ENCODE peak calls at places on chromosomes 11 and 22, in ten cellular contexts. R is IMR-90; L is fibroblast of lung; S is H1; W is heart right ventricle; E is CD8-positive, alpha-beta T cell; P is uterus; A is colonic mucosa; K is A549; Q is GM23338. M is an unnamed sample. For H3K4me1, the result is how much of the 10 kb centered on the place peaks cover.

GRCh38 chr11:73516080-73516479 is 81.8 kb downstream of the FAM168A start:
- DNase-seq in E (no peak), P (no peak), R (no peak), S (no peak), Q (no peak), A (no peak), L (no peak), K (no peak), W (no peak), M (no peak)

GRCh38 chr11:119759324-119759723 is 30.3 kb upstream of the NECTIN1 start:
- DNase-seq in S (no peak), A (no peak), K (no peak), L (peak), E (no peak), R (peak), P (no peak), W (no peak), Q (no peak), M (peak)

GRCh38 chr11:86978247-86978646 is 23.1 kb upstream of the FZD4 start:
- DNase-seq in L (no peak), A (no peak), W (no peak), Q (no peak), S (no peak), K (no peak), R (no peak), P (no peak), E (no peak), M (no peak)

GRCh38 chr11:77039491-77040400 is 5.5 kb downstream of the B3GNT6 start:
- DNase-seq in L (peak), E (no peak), Q (peak), P (no peak), A (peak), W (no peak), S (no peak), K (no peak), R (peak), M (peak)

GRCh38 chr22:44331881-44332714 is 19.3 kb upstream of the SHISAL1 start:
- DNase-seq in P (no peak), R (peak), K (peak), E (no peak), A (no peak), Q (peak), W (no peak), L (peak), S (no peak), M (no peak)

GRCh38 chr11:8732276-8732675 is 49.7 kb downstream of the RPL27A start:
- DNase-seq in R (no peak), E (no peak), W (no peak), Q (no peak), L (no peak), P (no peak), K (no peak), S (no peak), A (no peak), M (no peak)

GRCh38 chr11:102846292-102846691 is 2.9 kb upstream of the MMP3 start:
- DNase-seq in A (no peak), K (no peak), W (no peak), P (no peak), E (no peak), R (peak), L (peak), Q (no peak), S (no peak), M (peak)

GRCh38 chr11:129696309-129696989 is 119.2 kb upstream of the TMEM45B start:
- DNase-seq in A (no peak), R (no peak), E (no peak), K (no peak), P (no peak), Q (no peak), L (no peak), W (no peak), S (no peak), M (no peak)

GRCh38 chr11:14904745-14905103 is 12.7 kb upstream of the CYP2R1 start:
- DNase-seq in Q (peak), P (peak), E (peak), L (peak), S (no peak), A (peak), K (peak), R (peak), W (peak), M (peak)

GRCh38 chr22:42673898-42674390 is 24.8 kb upstream of the CYB5R3 start:
- DNase-seq in L (peak), P (no peak), W (no peak), S (no peak), K (no peak), A (no peak), E (no peak), R (no peak), Q (peak), M (no peak)

GRCh38 chr11:128208329-128209220 is 378.8 kb downstream of the ETS1 start:
- DNase-seq in E (no peak), A (no peak), K (peak), R (peak), P (peak), Q (no peak), W (peak), S (no peak), L (peak), M (peak)

GRCh38 chr11:75174781-75175370 is 24.0 kb downstream of the SLCO2B1 start:
- DNase-seq in R (peak), L (peak), S (no peak), A (no peak), E (no peak), P (peak), Q (no peak), W (no peak), K (no peak), M (no peak)

GRCh38 chr11:67280341-67280790 is 8.7 kb upstream of the ANKRD13D start:
- DNase-seq in L (no peak), R (no peak), A (no peak), K (no peak), E (no peak), Q (no peak), S (no peak), W (no peak), P (no peak), M (no peak)

GRCh38 chr11:131302831-131303230 is 67.6 kb upstream of the NTM start:
- DNase-seq in Q (no peak), W (no peak), S (no peak), P (no peak), L (peak), A (no peak), E (no peak), R (no peak), K (no peak), M (no peak)

GRCh38 chr11:64745523-64746328 is 1.8 kb upstream of the RASGRP2 start:
- DNase-seq in W (peak), S (no peak), A (peak), Q (peak), P (peak), K (peak), R (peak), L (peak), E (peak), M (peak)

GRCh38 chr11:124737638-124738293 is 2.0 kb upstream of the NRGN start:
- DNase-seq in L (no peak), E (no peak), Q (no peak), K (no peak), W (no peak), R (no peak), P (no peak), S (no peak), A (no peak), M (no peak)

GRCh38 chr11:122189259-122189658 is 73.2 kb upstream of the BLID start:
- DNase-seq in K (peak), W (no peak), S (no peak), L (peak), Q (no peak), E (no peak), A (no peak), R (peak), P (peak), M (peak)

GRCh38 chr11:108221981-108222685 is at the start of gene NPAT:
- DNase-seq in R (no peak), K (no peak), Q (no peak), W (no peak), P (no peak), E (peak), A (peak), S (no peak), L (no peak), M (no peak)

GRCh38 chr11:6962673-6963072 is 36.4 kb downstream of the ZNF215 start:
- DNase-seq in P (no peak), W (no peak), S (no peak), K (no peak), A (no peak), L (no peak), E (no peak), Q (no peak), R (no peak), M (no peak)

GRCh38 chr11:75509201-75509600 is 16.5 kb downstream of the GDPD5 start:
- DNase-seq in W (no peak), K (no peak), Q (no peak), A (no peak), P (no peak), E (no peak), S (no peak), R (no peak), L (no peak), M (no peak)

GRCh38 chr11:10918275-10918674 is 60.4 kb upstream of the ZBED5 start:
- DNase-seq in W (no peak), A (no peak), S (no peak), R (no peak), P (no peak), Q (no peak), K (no peak), E (no peak), L (no peak), M (no peak)

GRCh38 chr11:10920205-10920604 is 62.4 kb upstream of the ZBED5 start:
- DNase-seq in R (peak), K (no peak), P (no peak), Q (no peak), A (no peak), L (peak), E (no peak), W (no peak), S (no peak), M (no peak)

GRCh38 chr11:10916674-10917073 is 58.8 kb upstream of the ZBED5 start:
- DNase-seq in E (no peak), Q (no peak), P (no peak), A (no peak), K (no peak), R (no peak), L (no peak), S (no peak), W (no peak), M (no peak)

GRCh38 chr11:10917802-10918201 is 59.9 kb upstream of the ZBED5 start:
- DNase-seq in R (no peak), A (no peak), E (no peak), Q (no peak), W (no peak), K (no peak), P (no peak), S (no peak), L (no peak), M (no peak)

GRCh38 chr11:10918698-10919097 is 60.8 kb upstream of the ZBED5 start:
- DNase-seq in P (no peak), L (no peak), Q (no peak), S (no peak), R (no peak), K (no peak), A (no peak), W (no peak), E (no peak), M (no peak)
- TF ChIP-seq CTCF in P (no peak), L (no peak), Q (no peak), S (no peak), R (no peak), K (no peak), A (no peak), W (no peak), E (no peak), M (no peak)

GRCh38 chr11:114122668-114123067 is 63.2 kb downstream of the ZBTB16 start:
- DNase-seq in R (no peak), W (no peak), E (no peak), S (no peak), L (no peak), Q (no peak), A (no peak), K (no peak), P (no peak), M (no peak)
- H3K4me1 ChIP-seq in R (under half), W (under half), E (under half), S (under half), L (under half), Q (under half), A (under half), K (under half), P (under half), M (under half)

DNA sequence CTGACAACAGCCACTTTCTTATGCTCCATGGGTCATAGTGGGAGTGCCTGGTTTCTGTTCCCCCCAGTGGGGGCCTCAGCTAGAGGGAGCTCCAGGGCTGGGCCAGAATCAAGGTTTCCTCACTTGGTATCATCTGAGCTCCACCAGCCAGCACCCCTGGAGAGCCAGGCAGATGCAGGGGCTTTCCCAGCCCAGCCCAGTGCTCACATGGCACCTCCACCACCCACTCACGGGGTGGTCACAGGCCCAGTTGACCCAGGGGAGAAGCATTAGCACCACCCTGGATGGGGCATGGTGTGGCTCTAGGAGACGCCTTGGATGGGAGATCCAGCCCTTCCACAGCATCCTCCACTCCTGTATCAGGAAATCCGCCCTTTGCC is 24.1 kb upstream of the WNT7B start:
- DNase-seq in E (peak), W (no peak), Q (no peak), A (no peak), R (no peak), L (no peak), K (no peak), S (no peak), P (no peak), M (no peak)
- TF ChIP-seq CTCF in E (no peak), W (no peak), Q (peak), A (no peak), R (peak), L (no peak), K (no peak), S (no peak), P (no peak), M (peak)

GRCh38 chr11:5621580-5621979 is 3.2 kb upstream of the TRIM34 start:
- DNase-seq in W (no peak), P (no peak), L (no peak), K (no peak), R (no peak), S (no peak), E (no peak), Q (no peak), A (no peak), M (no peak)
- H3K4me1 ChIP-seq in W (under half), P (under half), L (under half), K (half or more), R (under half), S (under half), E (under half), Q (under half), A (under half), M (under half)